ENCODE peak calls at places on chromosome 20, in ten cellular contexts. N is aorta; W is CD4-positive, CD25-positive, alpha-beta regulatory T cell; H is heart right ventricle; L is substantia nigra; U is naive thymus-derived CD4-positive, alpha-beta T cell; J is CD4-positive, alpha-beta T cell; Z is fibroblast of lung; X is MM.1S; E is SJCRH30. I is an unnamed sample.

GRCh38 chr20:10648651-10649050 is 25.1 kb downstream of the JAG1 start:
- DNase-seq in X (no peak), U (no peak), Z (peak), W (no peak), N (no peak), H (no peak), J (no peak), L (no peak), E (peak), I (no peak)

GRCh38 chr20:62587757-62588402 is 54.4 kb upstream of the SLCO4A1 start:
- DNase-seq in X (no peak), L (no peak), N (no peak), E (peak), U (no peak), W (no peak), Z (peak), J (no peak), H (no peak), I (peak)

GRCh38 chr20:11454966-11455799 is 462.5 kb upstream of the BTBD3 start:
- DNase-seq in X (no peak), U (no peak), W (no peak), N (no peak), Z (peak), L (no peak), H (no peak), J (no peak), E (peak), I (peak)

GRCh38 chr20:45044084-45044573 is 56.8 kb downstream of the KCNS1 start:
- DNase-seq in Z (peak), L (no peak), J (peak), E (peak), U (peak), W (peak), N (no peak), H (no peak), X (peak), I (peak)

GRCh38 chr20:9918360-9918759 is 79.5 kb upstream of the PAK5 start:
- DNase-seq in N (no peak), W (no peak), U (no peak), L (no peak), H (no peak), Z (no peak), E (no peak), J (no peak), X (no peak), I (no peak)

GRCh38 chr20:651713-652610 is 1.0 kb downstream of the SRXN1 start:
- DNase-seq in W (no peak), X (peak), N (no peak), E (no peak), L (no peak), Z (no peak), U (no peak), J (no peak), H (no peak), I (no peak)

GRCh38 chr20:38007526-38007925 is 25.7 kb downstream of the TTI1 start:
- DNase-seq in J (no peak), Z (no peak), U (no peak), E (no peak), W (no peak), X (no peak), N (no peak), H (no peak), L (no peak), I (no peak)

GRCh38 chr20:32522775-32523612 is 62.1 kb downstream of the NOL4L start:
- DNase-seq in N (no peak), U (no peak), L (no peak), Z (peak), J (no peak), H (no peak), X (no peak), W (no peak), E (peak), I (no peak)

GRCh38 chr20:7108929-7109328 is 341.4 kb downstream of the BMP2 start:
- DNase-seq in L (no peak), U (no peak), X (no peak), H (no peak), E (no peak), Z (no peak), N (no peak), J (no peak), W (no peak), I (no peak)

GRCh38 chr20:40489886-40490285 is 199.2 kb downstream of the MAFB start:
- DNase-seq in X (no peak), E (peak), J (no peak), N (no peak), W (no peak), L (no peak), U (no peak), H (no peak), Z (peak), I (peak)

GRCh38 chr20:4325548-4326187 is 310.3 kb upstream of the RNF24 start:
- DNase-seq in X (no peak), E (no peak), L (no peak), U (no peak), H (peak), W (no peak), N (no peak), J (no peak), Z (no peak), I (no peak)

GRCh38 chr20:33387177-33387576 is 14.1 kb downstream of the CDK5RAP1 start:
- DNase-seq in H (peak), J (no peak), E (no peak), Z (peak), N (no peak), W (no peak), L (no peak), U (no peak), X (no peak), I (peak)

GRCh38 chr20:21102252-21102609 is 3.9 kb downstream of the LINC00237 start:
- DNase-seq in Z (no peak), W (no peak), L (peak), U (no peak), E (no peak), H (no peak), X (no peak), N (no peak), J (no peak), I (no peak)

GRCh38 chr20:36467076-36467999 is 74.0 kb upstream of the MYL9 start:
- DNase-seq in J (peak), U (peak), W (peak), H (peak), L (no peak), Z (peak), N (peak), E (peak), X (peak), I (peak)

GRCh38 chr20:3808141-3808479 is 12.0 kb downstream of the CDC25B start:
- DNase-seq in Z (peak), J (no peak), L (peak), X (no peak), W (no peak), E (peak), N (peak), U (no peak), H (peak), I (peak)

GRCh38 chr20:41347523-41348429 is 7.2 kb downstream of the LPIN3 start:
- DNase-seq in Z (peak), J (no peak), N (no peak), W (no peak), E (no peak), H (no peak), U (no peak), X (no peak), L (no peak), I (no peak)

GRCh38 chr20:9488063-9488462 is 26.3 kb upstream of the LAMP5 start:
- DNase-seq in X (peak), W (no peak), L (peak), J (no peak), Z (no peak), U (no peak), N (no peak), E (no peak), H (no peak), I (no peak)

GRCh38 chr20:9015984-9016324 is 52.9 kb upstream of the PLCB4 start:
- DNase-seq in Z (peak), W (no peak), X (peak), N (no peak), H (no peak), E (no peak), U (no peak), J (no peak), L (no peak), I (peak)

GRCh38 chr20:18988701-18989100 is 175.1 kb downstream of the SCP2D1 start:
- DNase-seq in W (no peak), N (no peak), E (no peak), X (no peak), H (no peak), L (no peak), J (no peak), U (no peak), Z (no peak), I (no peak)

GRCh38 chr20:61933481-61933950 is 132.2 kb downstream of the TAF4 start:
- DNase-seq in N (peak), H (peak), J (no peak), W (no peak), U (no peak), L (no peak), Z (no peak), X (no peak), E (no peak), I (no peak)

GRCh38 chr20:6490849-6491248 is 276.6 kb upstream of the BMP2 start:
- DNase-seq in X (no peak), E (no peak), H (no peak), N (no peak), L (no peak), Z (no peak), W (no peak), U (no peak), J (no peak), I (no peak)

GRCh38 chr20:23638309-23638708 is 554 bp upstream of the CST3 start:
- DNase-seq in Z (no peak), X (no peak), E (no peak), J (no peak), H (no peak), U (no peak), L (no peak), N (no peak), W (no peak), I (no peak)

GRCh38 chr20:43404880-43405279 is 52.8 kb upstream of the SRSF6 start:
- DNase-seq in E (peak), N (no peak), X (peak), Z (no peak), U (no peak), L (no peak), H (no peak), W (no peak), J (no peak), I (peak)

GRCh38 chr20:31665753-31666152 is 28.0 kb downstream of the COX4I2 start:
- DNase-seq in E (no peak), W (no peak), X (no peak), J (no peak), Z (no peak), H (no peak), U (no peak), L (no peak), N (no peak), I (no peak)

GRCh38 chr20:45429618-45430017 is 13.7 kb downstream of the PIGT start:
- DNase-seq in W (no peak), J (no peak), U (no peak), N (no peak), E (peak), Z (no peak), L (no peak), X (no peak), H (no peak), I (no peak)

GRCh38 chr20:15081301-15081700 is 743.9 kb upstream of the FLRT3 start:
- DNase-seq in X (no peak), W (no peak), E (no peak), H (no peak), J (no peak), U (no peak), Z (no peak), L (no peak), N (no peak), I (no peak)

GRCh38 chr20:21397341-21398108 is at the start of gene NKX2-4:
- DNase-seq in E (peak), X (no peak), W (no peak), Z (peak), H (no peak), L (no peak), U (no peak), N (no peak), J (no peak), I (no peak)

GRCh38 chr20:46959081-46959692 is 64.5 kb downstream of the EYA2 start:
- DNase-seq in W (no peak), E (peak), X (no peak), L (no peak), J (no peak), U (no peak), Z (peak), N (no peak), H (no peak), I (peak)

GRCh38 chr20:36855241-36855657 is 20.7 kb upstream of the TLDC2 start:
- DNase-seq in E (no peak), U (no peak), N (no peak), J (no peak), L (peak), Z (no peak), X (no peak), W (no peak), H (no peak), I (no peak)

GRCh38 chr20:46550441-46550840 is at the start of gene OCSTAMP:
- DNase-seq in Z (no peak), J (no peak), X (no peak), E (peak), U (no peak), L (no peak), N (no peak), H (no peak), W (no peak), I (no peak)

GRCh38 chr20:25224941-25225340 is 22.9 kb upstream of the PYGB start:
- DNase-seq in U (no peak), E (no peak), H (no peak), L (no peak), X (no peak), W (no peak), Z (no peak), J (no peak), N (no peak), I (no peak)

GRCh38 chr20:43987531-43987930 is 72.9 kb downstream of the TOX2 start:
- DNase-seq in U (no peak), N (no peak), H (no peak), W (no peak), J (no peak), Z (no peak), E (peak), X (no peak), L (no peak), I (no peak)

GRCh38 chr20:61251529-61252393 is at the start of gene CDH4:
- DNase-seq in H (no peak), W (no peak), L (no peak), Z (peak), N (no peak), J (no peak), U (no peak), X (no peak), E (no peak), I (peak)

GRCh38 chr20:44832724-44833123 is 22.4 kb upstream of the RIMS4 start:
- DNase-seq in J (no peak), L (no peak), N (no peak), X (no peak), W (no peak), Z (no peak), U (no peak), E (peak), H (no peak), I (peak)

GRCh38 chr20:8510808-8511207 is 378.7 kb downstream of the PLCB1 start:
- DNase-seq in H (no peak), X (no peak), L (no peak), N (no peak), U (no peak), J (no peak), W (no peak), E (no peak), Z (no peak), I (no peak)

GRCh38 chr20:45771182-45771759 is 20.4 kb downstream of the WFDC3 start:
- DNase-seq in N (peak), Z (peak), E (peak), U (peak), J (peak), W (peak), X (peak), H (peak), L (peak), I (peak)

GRCh38 chr20:23639490-23639958 is 1.8 kb upstream of the CST3 start:
- DNase-seq in X (no peak), Z (no peak), J (no peak), W (no peak), E (no peak), L (no peak), N (no peak), H (no peak), U (no peak), I (no peak)

DNA sequence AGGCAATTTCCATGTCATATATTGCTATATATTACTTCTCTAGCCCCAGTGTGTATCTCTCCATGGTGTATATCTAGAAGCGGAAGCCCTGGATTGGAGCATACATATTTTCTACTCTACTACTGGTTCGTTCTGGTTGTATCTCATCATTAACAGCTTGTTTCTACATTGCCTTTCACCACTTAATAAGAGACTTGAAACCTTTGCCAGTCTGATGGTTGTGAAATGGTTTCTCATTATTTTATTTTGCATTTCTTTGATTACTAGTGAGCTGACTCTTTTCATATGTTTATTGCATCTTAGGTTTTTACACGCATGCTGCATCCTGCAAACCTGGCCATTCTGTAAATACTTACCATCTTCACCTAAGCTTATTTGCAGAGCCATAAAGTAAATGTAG is 3.6 kb downstream of the DSTN start:
- DNase-seq in E (no peak), J (no peak), L (no peak), H (no peak), X (no peak), U (no peak), W (no peak), Z (no peak), N (no peak), I (no peak)
- H3K27ac ChIP-seq in E (no peak), J (no peak), L (no peak), H (no peak), X (no peak), U (no peak), W (no peak), Z (no peak), N (no peak), I (no peak)

DNA sequence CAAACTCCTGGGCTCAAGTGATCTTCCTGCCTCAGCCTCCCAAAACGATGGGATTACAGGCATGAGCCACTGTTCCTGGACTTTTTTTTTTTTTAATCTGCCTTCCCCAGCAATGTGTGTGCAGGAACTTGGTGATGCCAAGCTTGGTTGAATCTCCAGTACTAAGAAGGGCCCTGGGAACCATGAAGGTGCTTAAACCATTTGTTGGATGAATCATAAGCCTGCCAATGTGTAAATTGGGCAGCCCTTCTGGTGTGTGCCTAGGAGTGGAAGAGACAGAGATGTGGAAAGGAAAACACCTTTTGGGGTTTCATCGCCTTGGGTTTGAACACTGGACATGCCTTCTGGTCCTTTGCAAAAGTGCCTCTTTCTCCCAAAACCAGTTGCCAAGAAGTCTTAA is 7.1 kb upstream of the SPO11 start:
- DNase-seq in J (no peak), Z (no peak), E (no peak), H (no peak), W (no peak), N (no peak), U (no peak), X (no peak), L (no peak), I (no peak)
- H3K27ac ChIP-seq in J (no peak), Z (no peak), E (no peak), H (no peak), W (no peak), N (no peak), U (no peak), X (no peak), L (no peak), I (peak)

GRCh38 chr20:55166063-55166462 is 690.7 kb downstream of the DOK5 start:
- DNase-seq in Z (no peak), X (no peak), U (no peak), H (no peak), J (no peak), W (no peak), N (no peak), L (no peak), E (peak), I (no peak)
- H3K27ac ChIP-seq in Z (no peak), X (no peak), U (no peak), H (no peak), J (no peak), W (no peak), N (no peak), L (no peak), E (no peak), I (no peak)

GRCh38 chr20:2693996-2694471 is 1.5 kb downstream of the EBF4 start:
- DNase-seq in X (no peak), J (no peak), E (peak), W (no peak), Z (no peak), N (peak), U (no peak), L (no peak), H (no peak), I (no peak)
- H3K27ac ChIP-seq in X (no peak), J (no peak), E (no peak), W (no peak), Z (no peak), N (no peak), U (no peak), L (no peak), H (no peak), I (no peak)

DNA sequence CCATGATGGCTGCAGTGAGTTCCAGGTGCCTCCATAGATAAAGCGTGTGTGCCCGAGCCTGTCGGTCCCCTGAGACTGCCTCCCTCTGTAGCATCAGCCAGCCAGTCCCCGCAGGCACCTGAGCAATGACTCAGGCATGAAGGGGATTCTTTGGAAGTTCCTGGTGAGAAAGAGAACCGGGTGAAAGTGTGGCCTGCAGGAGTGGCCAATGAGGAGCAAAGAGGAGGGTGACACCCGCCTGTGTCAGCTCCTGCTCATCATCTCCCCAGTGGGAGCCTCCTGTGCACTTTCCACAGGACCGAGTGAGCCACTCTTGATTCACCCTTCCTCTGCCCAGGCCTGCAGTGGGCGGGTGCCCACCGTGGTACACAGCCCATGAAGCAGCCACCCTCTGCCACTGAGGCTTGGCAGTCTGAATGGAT is 71.2 kb upstream of the PTPN1 start:
- DNase-seq in X (no peak), H (no peak), Z (peak), J (no peak), L (no peak), W (no peak), E (no peak), U (no peak), N (peak), I (peak)
- H3K27ac ChIP-seq in X (no peak), H (peak), Z (peak), J (no peak), L (no peak), W (no peak), E (no peak), U (no peak), N (no peak), I (peak)

DNA sequence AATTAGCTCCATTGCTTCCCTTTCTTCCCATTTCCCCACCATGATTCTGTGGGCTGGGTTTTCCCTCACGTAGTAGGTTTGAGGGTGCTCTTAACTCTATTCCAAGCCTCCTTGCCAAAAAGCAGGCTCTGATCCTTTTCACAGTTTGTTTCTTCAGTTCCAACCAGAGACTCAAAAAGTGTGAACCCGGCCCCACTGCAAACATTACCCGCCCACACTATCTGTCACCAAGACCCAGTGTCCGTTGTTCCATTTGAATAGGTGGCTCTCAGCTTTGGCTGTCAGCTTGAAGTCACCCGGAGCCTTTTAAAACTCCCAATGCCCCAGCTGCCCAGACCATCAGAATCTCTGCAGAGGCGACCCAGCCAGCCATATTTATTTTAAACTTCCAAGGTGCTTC is 11.8 kb upstream of the NAA20 start:
- DNase-seq in Z (no peak), W (no peak), N (no peak), J (no peak), L (no peak), H (no peak), X (no peak), E (no peak), U (no peak), I (no peak)
- H3K27ac ChIP-seq in Z (no peak), W (no peak), N (no peak), J (no peak), L (peak), H (no peak), X (no peak), E (no peak), U (no peak), I (peak)

GRCh38 chr20:35341366-35342028 is 49.3 kb upstream of the FAM83C start:
- DNase-seq in E (no peak), Z (peak), N (no peak), W (no peak), U (no peak), X (no peak), L (no peak), H (no peak), J (no peak), I (no peak)
- H3K27ac ChIP-seq in E (no peak), Z (no peak), N (no peak), W (no peak), U (no peak), X (no peak), L (no peak), H (no peak), J (no peak), I (no peak)